ENCODE peak calls at places on chromosomes 11 and 22, in six cellular contexts. V is stimulated activated effector memory CD8-positive, alpha-beta T cell treated with anti-CD3 and anti-CD28 coated beads, Interleukin-12 subunit alpha, Interleukin-12 subunit beta, amount 100 ng/mL, for 72 hours; Z is K562; L is stimulated activated CD8-positive, alpha-beta memory T cell treated with anti-CD3 and anti-CD28 coated beads, Interleukin-7, amount 100 ng/mL, for 24 hours; T is fibroblast of the aortic adventitia; D is B cell. M is an unnamed sample.

GRCh38 chr11:23490557-23491235 is 630.4 kb upstream of the CCDC179 start:
- DNase-seq in V (no peak), Z (no peak), L (no peak), T (no peak), D (no peak), M (no peak)

GRCh38 chr22:37462983-37463382 is 23.2 kb downstream of the MFNG start:
- DNase-seq in V (no peak), Z (peak; percentile 40), L (no peak), T (peak; percentile 57), D (no peak), M (no peak)

GRCh38 chr22:29202231-29203192 is 3.2 kb upstream of the EMID1 start:
- DNase-seq in V (peak; percentile 87), Z (peak; percentile 79), L (peak; percentile 31), T (no peak), D (peak; percentile 69), M (peak; percentile 93)

GRCh38 chr11:79090191-79090590 is 350.6 kb downstream of the TENM4 start:
- DNase-seq in V (no peak), Z (no peak), L (no peak), T (no peak), D (no peak), M (no peak)

GRCh38 chr22:50218153-50218995 is 17.6 kb downstream of the SELENOO start:
- DNase-seq in V (no peak), Z (no peak), L (no peak), T (no peak), D (no peak), M (no peak)

GRCh38 chr11:17811416-17811815 is 76.8 kb downstream of the KCNC1 start:
- DNase-seq in V (no peak), Z (no peak), L (no peak), T (no peak), D (no peak), M (no peak)

GRCh38 chr11:3369366-3369765 is 9.6 kb downstream of the ZNF195 start:
- DNase-seq in V (no peak), Z (no peak), L (no peak), T (no peak), D (no peak), M (no peak)

GRCh38 chr11:74312321-74312720 is 881 bp upstream of the P4HA3 start:
- DNase-seq in V (no peak), Z (no peak), L (no peak), T (no peak), D (no peak), M (no peak)

GRCh38 chr22:47439643-47440265 is 677.3 kb downstream of the TBC1D22A start:
- DNase-seq in V (no peak), Z (no peak), L (no peak), T (no peak), D (no peak), M (no peak)

GRCh38 chr11:72263363-72263762 is 19.4 kb upstream of the PHOX2A start:
- DNase-seq in V (peak; percentile 38), Z (peak; percentile 60), L (no peak), T (peak; percentile 67), D (no peak), M (no peak)

GRCh38 chr11:60127311-60127811 is 38.9 kb downstream of the MS4A2 start:
- DNase-seq in V (no peak), Z (peak; percentile 69), L (no peak), T (no peak), D (no peak), M (no peak)

GRCh38 chr11:1017269-1018005 is 19.1 kb downstream of the MUC6 start:
- DNase-seq in V (no peak), Z (no peak), L (no peak), T (no peak), D (no peak), M (no peak)

GRCh38 chr11:67248653-67249052 is 17.6 kb upstream of the GRK2 start:
- DNase-seq in V (no peak), Z (no peak), L (no peak), T (no peak), D (no peak), M (no peak)

GRCh38 chr11:113419426-113420003 is 31.9 kb downstream of the ANKK1 start:
- DNase-seq in V (no peak), Z (no peak), L (no peak), T (no peak), D (no peak), M (no peak)

GRCh38 chr11:120013325-120014250 is 124.3 kb downstream of the TRIM29 start:
- DNase-seq in V (no peak), Z (peak; percentile 51), L (no peak), T (peak; percentile 22), D (no peak), M (peak; percentile 67)

GRCh38 chr22:35749808-35750207 is 32.1 kb downstream of the APOL5 start:
- DNase-seq in V (no peak), Z (no peak), L (no peak), T (no peak), D (peak; percentile 40), M (peak; percentile 35)

GRCh38 chr22:31287818-31288495 is 4.3 kb downstream of the PIK3IP1 start:
- DNase-seq in V (no peak), Z (no peak), L (no peak), T (no peak), D (peak; percentile 58), M (no peak)

GRCh38 chr22:40421941-40422340 is 51.5 kb downstream of the SGSM3 start:
- DNase-seq in V (no peak), Z (no peak), L (no peak), T (no peak), D (no peak), M (no peak)

GRCh38 chr22:25134451-25134850 is 65.2 kb upstream of the CRYBB3 start:
- DNase-seq in V (no peak), Z (no peak), L (no peak), T (no peak), D (no peak), M (no peak)

GRCh38 chr11:19672591-19673206 is 39.9 kb upstream of the NAV2 start:
- DNase-seq in V (no peak), Z (no peak), L (no peak), T (no peak), D (no peak), M (no peak)

GRCh38 chr11:16365456-16366355 is 9.4 kb upstream of the SOX6 start:
- DNase-seq in V (no peak), Z (no peak), L (no peak), T (no peak), D (no peak), M (no peak)

GRCh38 chr11:48109046-48109666 is 107.5 kb upstream of the OR4B1 start:
- DNase-seq in V (peak; percentile 45), Z (peak; percentile 54), L (no peak), T (peak; percentile 71), D (no peak), M (peak; percentile 39)

GRCh38 chr11:96393753-96394348 is 4.0 kb downstream of the JRKL start:
- DNase-seq in V (no peak), Z (peak; percentile 57), L (no peak), T (peak; percentile 70), D (peak; percentile 14), M (peak; percentile 31)

GRCh38 chr11:3815882-3816281 is 7.5 kb downstream of the PGAP2 start:
- DNase-seq in V (no peak), Z (no peak), L (no peak), T (no peak), D (no peak), M (no peak)

GRCh38 chr11:120608760-120609211 is 97.2 kb downstream of the GRIK4 start:
- DNase-seq in V (no peak), Z (no peak), L (no peak), T (peak; percentile 22), D (no peak), M (no peak)

GRCh38 chr22:30302810-30303138 is 13.5 kb upstream of the CASTOR1 start:
- DNase-seq in V (no peak), Z (no peak), L (no peak), T (no peak), D (no peak), M (no peak)

GRCh38 chr11:11622772-11623531 is 1.1 kb upstream of the GALNT18 start:
- DNase-seq in V (no peak), Z (no peak), L (no peak), T (no peak), D (no peak), M (no peak)

GRCh38 chr11:102831709-102832492 is 11.5 kb downstream of the MMP3 start:
- DNase-seq in V (no peak), Z (no peak), L (no peak), T (peak; percentile 30), D (no peak), M (no peak)

GRCh38 chr11:111206472-111206871 is 39.1 kb upstream of the POU2AF2 start:
- DNase-seq in V (no peak), Z (no peak), L (no peak), T (peak; percentile 89), D (no peak), M (no peak)

GRCh38 chr22:19434829-19435580 is 2.7 kb downstream of the MRPL40 start:
- DNase-seq in V (no peak), Z (no peak), L (no peak), T (no peak), D (no peak), M (no peak)

GRCh38 chr11:73518195-73518594 is 79.7 kb downstream of the FAM168A start:
- DNase-seq in V (no peak), Z (no peak), L (no peak), T (no peak), D (no peak), M (no peak)

GRCh38 chr11:65180877-65181568 is 705 bp upstream of the CAPN1 start:
- DNase-seq in V (peak; percentile 84), Z (peak; percentile 73), L (no peak), T (peak; percentile 52), D (peak; percentile 90), M (peak; percentile 84)

GRCh38 chr11:17570034-17570433 is 23.0 kb downstream of the OTOG start:
- DNase-seq in V (no peak), Z (no peak), L (no peak), T (no peak), D (no peak), M (no peak)